ENCODE peak calls at places on chromosomes 12 and 14, in nine cellular contexts. G, Y, V, D, B, W, Q, M and K are unnamed samples.

GRCh38 chr12:31796270-31796951 is 67.6 kb upstream of the AMN1 start:
- DNase-seq in W (no peak), G (no peak), B (no peak), M (no peak), Y (no peak), D (no peak), Q (no peak), V (no peak), K (no peak)

GRCh38 chr12:69397978-69398377 is 38.4 kb downstream of the YEATS4 start:
- DNase-seq in Q (no peak), G (no peak), Y (no peak), V (no peak), W (no peak), B (no peak), M (no peak), D (no peak), K (no peak)

GRCh38 chr12:25388216-25388615 is 137.5 kb upstream of the KRAS start:
- DNase-seq in M (no peak), W (peak; percentile 51), Y (no peak), D (peak; percentile 60), G (peak; percentile 15), V (no peak), B (no peak), Q (no peak), K (no peak)

GRCh38 chr12:76450690-76451089 is 102.5 kb upstream of the BBS10 start:
- DNase-seq in W (no peak), G (peak; percentile 95), V (no peak), Y (no peak), M (no peak), B (no peak), Q (no peak), D (no peak), K (no peak)

GRCh38 chr12:5170894-5171293 is 127.2 kb downstream of the KCNA5 start:
- DNase-seq in Q (no peak), G (no peak), V (no peak), M (no peak), W (no peak), D (no peak), Y (no peak), B (no peak), K (no peak)

GRCh38 chr12:49824886-49825285 is 3.3 kb downstream of the NCKAP5L start:
- DNase-seq in G (peak; percentile 22), Q (no peak), D (no peak), Y (no peak), V (no peak), M (peak; percentile 57), B (no peak), W (no peak), K (no peak)

GRCh38 chr12:30908389-30909087 is 18.0 kb upstream of the TSPAN11 start:
- DNase-seq in D (no peak), W (no peak), G (no peak), Q (no peak), M (no peak), B (no peak), Y (no peak), V (peak; percentile 43), K (no peak)

GRCh38 chr14:64422006-64422405 is 33.9 kb downstream of the MTHFD1 start:
- DNase-seq in Q (no peak), Y (no peak), G (no peak), V (no peak), M (no peak), B (no peak), D (no peak), W (no peak), K (no peak)

GRCh38 chr12:113103756-113104450 is 31.7 kb downstream of the RASAL1 start:
- DNase-seq in Q (no peak), Y (peak; percentile 42), W (peak; percentile 32), M (no peak), V (no peak), D (peak; percentile 72), B (peak; percentile 62), G (peak; percentile 35), K (peak; percentile 87)

GRCh38 chr12:131312793-131313545 is 359.3 kb downstream of the ADGRD1 start:
- DNase-seq in B (no peak), Q (no peak), W (no peak), D (no peak), V (no peak), G (no peak), Y (no peak), M (no peak), K (no peak)

GRCh38 chr12:84034891-84035290 is 877.7 kb downstream of the SLC6A15 start:
- DNase-seq in W (no peak), M (no peak), D (no peak), V (no peak), B (no peak), G (no peak), Y (no peak), Q (no peak), K (no peak)

GRCh38 chr12:96103067-96103650 is 67.8 kb upstream of the LTA4H start:
- DNase-seq in Y (no peak), B (no peak), D (no peak), M (peak; percentile 75), V (no peak), Q (no peak), W (no peak), G (no peak), K (peak; percentile 28)

GRCh38 chr14:64733321-64733720 is 29.1 kb downstream of the PLEKHG3 start:
- DNase-seq in M (no peak), V (no peak), W (no peak), D (no peak), B (no peak), Q (no peak), G (no peak), Y (no peak), K (no peak)

GRCh38 chr12:25903603-25904245 is 54.8 kb upstream of the RASSF8 start:
- DNase-seq in M (no peak), W (no peak), G (no peak), Y (no peak), B (no peak), Q (no peak), V (no peak), D (no peak), K (no peak)

GRCh38 chr12:27999970-28000369 is 27.4 kb upstream of the PTHLH start:
- DNase-seq in Q (no peak), B (no peak), D (no peak), V (no peak), G (no peak), M (no peak), W (no peak), Y (no peak), K (no peak)

GRCh38 chr12:11577658-11578260 is 71.7 kb upstream of the ETV6 start:
- DNase-seq in B (peak; percentile 13), M (no peak), Q (no peak), V (no peak), W (no peak), D (no peak), Y (no peak), G (peak; percentile 81), K (no peak)

GRCh38 chr14:83826838-83827237 is 1703.1 kb upstream of the FLRT2 start:
- DNase-seq in V (no peak), D (no peak), M (no peak), G (no peak), Q (no peak), B (no peak), W (no peak), Y (no peak), K (no peak)

GRCh38 chr14:64503184-64503433 is 529 bp downstream of the ZBTB25 start:
- DNase-seq in D (no peak), B (no peak), Q (no peak), W (no peak), G (no peak), M (no peak), V (no peak), Y (no peak), K (no peak)

GRCh38 chr12:104181313-104181712 is 34.3 kb upstream of the TXNRD1 start:
- DNase-seq in G (peak; percentile 18), B (no peak), W (no peak), V (no peak), M (no peak), Y (no peak), Q (no peak), D (no peak), K (no peak)

GRCh38 chr12:99605-100004 is 33.0 kb downstream of the IQSEC3 start:
- DNase-seq in V (no peak), B (no peak), Q (no peak), G (no peak), W (no peak), M (no peak), D (no peak), Y (no peak), K (no peak)